ENCODE peak calls at places on chromosome 17, in five cellular contexts. O, D, Z, G and U are unnamed samples.

GRCh38 chr17:76560036-76560876 is 20.4 kb downstream of the PRCD start:
- DNase-seq in G (no peak), D (no peak), O (no peak), Z (no peak), U (no peak)

GRCh38 chr17:68141050-68141449 is 105.5 kb downstream of the KPNA2 start:
- DNase-seq in D (no peak), O (no peak), Z (no peak), G (no peak), U (no peak)

GRCh38 chr17:79192503-79193500 is 118.2 kb downstream of the ENGASE start:
- DNase-seq in Z (peak; percentile 16), D (no peak), G (peak; percentile 26), O (no peak), U (peak; percentile 11)

GRCh38 chr17:13587487-13588338 is 14.0 kb downstream of the HS3ST3A1 start:
- DNase-seq in D (no peak), G (no peak), O (no peak), Z (no peak), U (no peak)

GRCh38 chr17:82320956-82321927 is 3.8 kb upstream of the CD7 start:
- DNase-seq in D (no peak), Z (no peak), G (peak; percentile 48), O (no peak), U (no peak)

GRCh38 chr17:34570491-34570890 is 8.9 kb upstream of the TMEM132E start:
- DNase-seq in Z (no peak), O (no peak), G (no peak), D (no peak), U (no peak)

GRCh38 chr17:39261286-39261685 is 35.5 kb upstream of the STAC2 start:
- DNase-seq in Z (no peak), G (no peak), O (no peak), D (no peak), U (no peak)

GRCh38 chr17:65099941-65100315 is 37.2 kb upstream of the RGS9 start:
- DNase-seq in Z (peak; percentile 83), O (no peak), G (peak; percentile 41), D (peak; percentile 70), U (peak; percentile 99)

GRCh38 chr17:43608313-43608712 is 53.4 kb downstream of the MEOX1 start:
- DNase-seq in G (no peak), D (no peak), O (no peak), Z (peak; percentile 73), U (peak; percentile 29)

GRCh38 chr17:55089251-55089650 is 120.7 kb downstream of the STXBP4 start:
- DNase-seq in D (no peak), G (no peak), Z (no peak), O (no peak), U (no peak)

GRCh38 chr17:78967782-78968362 is 11.9 kb downstream of the LGALS3BP start:
- DNase-seq in Z (no peak), G (no peak), D (no peak), O (no peak), U (no peak)

GRCh38 chr17:1197781-1198490 is 18.2 kb upstream of the ABR start:
- DNase-seq in O (peak; percentile 81), D (peak; percentile 90), G (peak; percentile 44), Z (no peak), U (no peak)

DNA sequence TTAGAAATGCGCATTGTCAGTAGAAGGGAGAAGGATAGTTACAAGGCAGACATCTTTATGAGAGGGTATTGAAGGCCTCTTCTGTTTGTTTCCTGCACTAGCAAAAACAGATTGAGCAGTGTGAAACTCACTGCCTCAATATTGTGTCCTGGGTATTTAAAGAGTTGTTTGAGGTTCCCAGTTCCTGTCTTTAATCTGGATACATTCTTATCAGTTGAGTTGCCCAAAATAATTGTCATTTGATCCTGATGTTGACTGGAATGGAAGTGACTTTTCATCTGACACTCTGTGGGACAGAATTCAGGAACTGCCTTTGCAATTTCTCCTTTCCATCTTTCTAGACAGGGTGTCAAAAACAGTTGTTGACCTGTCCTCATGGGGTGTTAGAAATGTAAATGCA is 1.7 kb downstream of the ATP6V0A1 start:
- DNase-seq in G (no peak), D (no peak), O (no peak), Z (no peak), U (no peak)
- H3K4me3 ChIP-seq in G (no peak overlapping the region), D (peak overlapping the region; percentile 76), O (peak overlapping the region; percentile 90), Z (peak overlapping the region; percentile 20), U (peak overlapping the region; percentile 81)

DNA sequence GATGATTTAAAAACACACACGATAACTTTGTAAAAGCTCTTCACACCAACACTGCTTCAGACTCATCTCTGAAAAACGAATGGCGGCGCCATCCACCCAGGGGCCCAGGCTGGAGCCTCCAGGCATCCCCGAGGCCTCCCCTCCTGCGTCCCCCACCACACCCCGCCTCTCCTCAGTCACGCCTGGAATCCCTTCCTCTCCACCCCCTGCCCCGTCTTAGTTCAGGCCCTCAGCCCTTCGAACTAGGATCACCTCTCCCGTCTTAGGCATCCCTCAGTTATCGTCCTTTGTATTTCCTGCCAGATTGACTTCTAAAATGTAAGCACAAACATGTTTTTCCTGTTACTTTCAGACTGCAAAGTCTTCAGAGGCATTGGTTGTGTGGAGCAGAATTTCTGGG is 58.3 kb downstream of the NDEL1 start:
- DNase-seq in O (no peak), D (no peak), Z (no peak), G (no peak), U (no peak)
- H3K36me3 ChIP-seq in O (peaks cover 100% of the 10 kb centered on the region), D (peaks cover 37% of the 10 kb centered on the region), Z (peaks cover 18% of the 10 kb centered on the region), G (no peaks in the 10 kb centered on the region), U (peaks cover 69% of the 10 kb centered on the region)

GRCh38 chr17:4744999-4745969 is 5.6 kb upstream of the CXCL16 start:
- DNase-seq in D (no peak), Z (no peak), G (no peak), O (no peak), U (no peak)
- H3K27me3 ChIP-seq in D (peaks cover 10% of the 10 kb centered on the region), Z (no peaks in the 10 kb centered on the region), G (no peaks in the 10 kb centered on the region), O (peaks cover 13% of the 10 kb centered on the region), U (peaks cover 14% of the 10 kb centered on the region)

DNA sequence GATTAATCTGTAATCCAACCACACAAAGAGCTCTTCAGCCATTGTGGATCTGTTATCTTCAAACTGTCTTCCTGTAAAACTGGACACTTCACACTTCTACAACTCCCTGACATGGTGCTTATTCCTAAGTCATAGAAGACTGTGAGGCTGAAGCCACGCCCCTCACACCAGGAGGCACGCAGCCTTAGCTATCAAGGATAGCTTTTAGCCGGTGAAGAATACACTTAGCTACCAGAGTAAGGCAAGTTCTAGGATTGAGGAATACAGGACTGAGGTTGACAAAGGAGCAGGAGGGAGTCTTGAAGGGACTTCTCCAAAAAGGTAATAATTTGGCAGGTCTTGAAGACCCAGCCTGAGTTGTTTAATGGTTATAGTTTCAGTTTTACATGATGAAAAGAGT is 79.8 kb upstream of the GAS7 start:
- DNase-seq in Z (no peak), D (no peak), O (no peak), G (no peak), U (no peak)
- H3K4me3 ChIP-seq in Z (no peak overlapping the region), D (no peak overlapping the region), O (no peak overlapping the region), G (no peak overlapping the region), U (no peak overlapping the region)

DNA sequence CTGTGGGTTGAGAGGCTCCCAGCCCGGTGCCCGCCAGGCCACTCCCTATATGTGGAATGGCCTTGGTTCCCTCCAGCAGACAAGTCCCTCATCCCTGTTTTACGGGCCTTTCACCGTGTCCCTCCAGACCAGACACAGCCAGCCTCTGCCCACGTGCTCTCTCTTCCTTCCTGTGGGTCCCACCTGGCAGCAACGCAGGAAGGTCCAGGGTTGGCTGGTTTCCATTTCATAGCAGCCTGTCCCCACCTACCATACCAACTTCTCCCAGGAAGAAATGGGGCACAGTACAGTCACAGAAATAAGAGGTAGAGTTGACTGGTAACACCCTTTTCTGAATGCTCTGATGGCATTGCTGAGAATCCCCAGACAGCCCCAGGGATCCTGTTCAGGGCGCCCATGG is 34.9 kb downstream of the PLD6 start:
- DNase-seq in Z (no peak), D (peak; percentile 31), G (no peak), O (no peak), U (no peak)
- H3K36me3 ChIP-seq in Z (peaks cover 52% of the 10 kb centered on the region), D (peaks cover 37% of the 10 kb centered on the region), G (peaks cover 39% of the 10 kb centered on the region), O (peaks cover 87% of the 10 kb centered on the region), U (peaks cover 78% of the 10 kb centered on the region)

GRCh38 chr17:48717367-48718161 is 4.8 kb downstream of the PRAC1 start:
- DNase-seq in Z (no peak), O (no peak), D (no peak), G (no peak), U (no peak)

GRCh38 chr17:48718162-48718780 is 4.0 kb downstream of the PRAC1 start:
- DNase-seq in D (no peak), Z (no peak), O (no peak), G (no peak), U (no peak)

GRCh38 chr17:48719642-48720262 is 2.6 kb downstream of the PRAC1 start:
- DNase-seq in Z (no peak), G (no peak), O (no peak), D (no peak), U (no peak)

GRCh38 chr17:48720263-48721008 is 1.9 kb downstream of the PRAC1 start:
- DNase-seq in Z (no peak), O (no peak), G (no peak), D (no peak), U (no peak)

GRCh38 chr17:48718781-48719641 is 3.3 kb downstream of the PRAC1 start:
- DNase-seq in G (no peak), D (no peak), Z (no peak), O (no peak), U (no peak)
- H3K27me3 ChIP-seq in G (peaks cover 10% of the 10 kb centered on the region), D (peaks cover 95% of the 10 kb centered on the region), Z (peaks cover 64% of the 10 kb centered on the region), O (peaks cover 46% of the 10 kb centered on the region), U (peaks cover 77% of the 10 kb centered on the region)

DNA sequence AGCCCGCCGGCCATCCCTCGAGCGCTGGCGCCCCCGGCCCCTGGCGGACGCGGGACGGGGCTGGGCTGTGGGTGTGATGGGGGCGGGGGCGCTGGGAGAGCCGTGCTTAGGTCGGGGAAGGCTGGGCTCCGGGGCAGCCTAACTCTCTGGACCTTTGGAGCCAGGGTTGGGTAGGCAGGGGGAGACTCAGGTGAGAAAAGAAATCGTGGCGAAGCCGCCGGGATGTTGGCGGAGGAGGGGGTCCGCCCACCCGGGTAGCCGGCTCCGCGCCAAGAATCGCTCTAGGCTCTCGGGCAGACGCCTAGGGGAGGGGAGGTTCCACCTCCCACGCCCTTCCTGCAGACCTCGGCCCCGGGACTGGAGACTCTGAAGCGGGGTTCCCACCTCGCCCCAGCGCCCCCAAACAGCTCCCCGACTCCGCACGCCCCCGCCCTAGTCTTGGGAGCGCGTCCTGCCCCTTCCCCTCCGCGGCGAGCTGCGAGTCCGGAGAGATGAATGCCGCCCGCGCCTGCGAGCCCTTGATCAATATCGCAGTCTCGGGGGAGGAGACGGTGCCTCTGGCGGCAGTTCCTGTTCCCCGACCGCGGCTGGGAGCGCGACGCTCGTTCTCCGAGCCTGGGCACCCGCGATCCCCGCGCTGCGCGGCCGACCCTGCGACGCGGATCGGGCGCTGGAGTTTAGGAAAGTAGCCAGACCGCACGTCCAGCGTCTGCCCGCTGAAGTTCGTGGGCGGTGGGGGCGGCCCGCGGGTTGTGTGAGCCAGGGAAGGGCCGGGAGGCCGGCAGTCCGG is 658 bp downstream of the CRHR1 start:
- DNase-seq in O (no peak), Z (peak; percentile 14), D (no peak), G (peak; percentile 34), U (no peak)
- H3K4me3 ChIP-seq in O (peak overlapping the region; percentile 71), Z (peak overlapping the region; percentile 25), D (peak overlapping the region; percentile 54), G (no peak overlapping the region), U (peak overlapping the region; percentile 20)